ENCODE peak calls at places on chromosomes 3 and 15, in eight cellular contexts. T, H, X, A, N, R, G and K are unnamed samples.
A peak's percentile ranks its signal among the peaks of the same experiment; 100 is the strongest.

GRCh38 chr3:117919611-117920010 is 1115.0 kb downstream of the IGSF11 start:
- DNase-seq in X (no peak), H (no peak), R (no peak), G (no peak), T (no peak), A (no peak), N (no peak), K (no peak)

GRCh38 chr15:55799287-55800212 is 56.6 kb upstream of the PRTG start:
- DNase-seq in G (no peak), X (peak; percentile 24), N (peak; percentile 85), R (no peak), T (no peak), H (peak; percentile 73), A (peak; percentile 80), K (peak; percentile 75)

GRCh38 chr3:41188291-41188690 is 11.0 kb upstream of the CTNNB1 start:
- DNase-seq in G (no peak), T (no peak), N (no peak), R (no peak), H (no peak), X (no peak), A (no peak), K (no peak)

GRCh38 chr3:176274161-176274560 is 923.1 kb downstream of the TBL1XR1 start:
- DNase-seq in A (no peak), R (no peak), H (no peak), T (no peak), N (no peak), X (peak; percentile 43), G (no peak), K (no peak)

GRCh38 chr3:187669675-187670504 is at the start of gene SST:
- DNase-seq in G (no peak), X (peak; percentile 47), A (peak; percentile 80), R (no peak), N (peak; percentile 34), T (no peak), H (no peak), K (peak; percentile 70)

GRCh38 chr3:14170569-14171159 is 7.7 kb downstream of the XPC start:
- DNase-seq in R (peak; percentile 80), H (no peak), N (no peak), G (no peak), X (peak; percentile 68), T (no peak), A (peak; percentile 82), K (no peak)

GRCh38 chr15:37056168-37056893 is 44.0 kb downstream of the MEIS2 start:
- DNase-seq in H (no peak), G (no peak), R (no peak), N (no peak), A (peak; percentile 7), T (no peak), X (peak; percentile 64), K (peak; percentile 17)

GRCh38 chr3:119297169-119297568 is 3.0 kb downstream of the ARHGAP31 start:
- DNase-seq in A (peak; percentile 84), T (no peak), X (no peak), R (no peak), H (no peak), G (no peak), N (no peak), K (no peak)

GRCh38 chr3:172711457-172711800 is 562 bp upstream of the NCEH1 start:
- DNase-seq in N (no peak), A (no peak), T (no peak), H (peak; percentile 31), R (no peak), G (no peak), X (no peak), K (no peak)

GRCh38 chr3:160796089-160796812 is 40.2 kb downstream of the PPM1L start:
- DNase-seq in T (no peak), N (no peak), R (no peak), X (no peak), H (no peak), A (no peak), G (no peak), K (no peak)

GRCh38 chr15:71730277-71731144 is 79.8 kb upstream of the NR2E3 start:
- DNase-seq in T (no peak), G (no peak), R (peak; percentile 68), X (peak; percentile 65), H (peak; percentile 71), A (peak; percentile 81), N (peak; percentile 66), K (peak; percentile 70)

GRCh38 chr15:57146394-57147140 is 228.1 kb downstream of the TCF12 start:
- DNase-seq in N (peak; percentile 61), A (peak; percentile 77), H (peak; percentile 21), G (no peak), T (no peak), R (peak; percentile 63), X (peak; percentile 42), K (peak; percentile 6)

GRCh38 chr15:73335026-73335425 is 33.7 kb downstream of the HCN4 start:
- DNase-seq in R (no peak), T (no peak), A (no peak), N (no peak), H (no peak), G (no peak), X (no peak), K (no peak)

GRCh38 chr3:46359748-46360509 is 6.0 kb downstream of the CCR2 start:
- DNase-seq in N (peak; percentile 34), H (no peak), R (no peak), T (no peak), A (peak; percentile 71), X (no peak), G (no peak), K (no peak)

GRCh38 chr3:167166594-167167253 is 213.4 kb downstream of the ZBBX start:
- DNase-seq in X (no peak), A (no peak), N (no peak), R (no peak), H (no peak), G (no peak), T (no peak), K (no peak)

GRCh38 chr3:86995537-86995936 is 4.6 kb upstream of the VGLL3 start:
- DNase-seq in H (no peak), R (peak; percentile 69), T (no peak), N (no peak), X (peak; percentile 81), G (no peak), A (peak; percentile 83), K (no peak)

GRCh38 chr3:115720988-115721387 is 97.7 kb downstream of the GAP43 start:
- DNase-seq in N (no peak), H (no peak), R (no peak), X (no peak), G (no peak), T (no peak), A (no peak), K (no peak)

GRCh38 chr3:34213481-34213880 is 415.1 kb downstream of the PDCD6IP start:
- DNase-seq in T (no peak), N (no peak), X (no peak), R (no peak), G (no peak), A (no peak), H (no peak), K (peak; percentile 4)

GRCh38 chr3:182722938-182723337 is 70.4 kb upstream of the ATP11B start:
- DNase-seq in N (no peak), A (no peak), X (no peak), T (no peak), G (no peak), H (no peak), R (no peak), K (no peak)

GRCh38 chr3:155241559-155241958 is 51.9 kb downstream of the STRIT1 start:
- DNase-seq in A (peak; percentile 95), X (no peak), G (no peak), H (peak; percentile 3), R (no peak), N (no peak), T (no peak), K (no peak)

GRCh38 chr3:72288955-72289707 is 504.2 kb upstream of the PROK2 start:
- DNase-seq in X (peak; percentile 46), G (no peak), N (peak; percentile 85), R (no peak), T (peak; percentile 14), H (peak; percentile 84), A (peak; percentile 84), K (peak; percentile 54)